ENCODE peak calls at places on chromosomes 5 and 9, in six cellular contexts. D is CD8-positive, alpha-beta T cell; F is adrenal gland; C is Karpas-422; X is cardiac fibroblast; E is thoracic aorta. Z is an unnamed sample.

GRCh38 chr5:169542811-169543210 is 40.8 kb upstream of the SPDL1 start:
- DNase-seq in D (no peak), F (no peak), C (no peak), X (no peak), E (no peak), Z (no peak)

GRCh38 chr9:81772144-81772543 is 82.8 kb upstream of the TLE1 start:
- DNase-seq in D (no peak), F (no peak), C (no peak), X (peak; percentile 13), E (no peak), Z (no peak)

GRCh38 chr5:134604908-134605307 is 27.7 kb downstream of the SAR1B start:
- DNase-seq in D (no peak), F (no peak), C (no peak), X (no peak), E (no peak), Z (peak; percentile 55)

GRCh38 chr5:151880304-151880703 is 44.3 kb downstream of the GLRA1 start:
- DNase-seq in D (no peak), F (no peak), C (no peak), X (no peak), E (no peak), Z (no peak)

GRCh38 chr9:120850315-120850714 is 7.6 kb upstream of the PSMD5 start:
- DNase-seq in D (no peak), F (no peak), C (no peak), X (no peak), E (no peak), Z (no peak)

GRCh38 chr9:126979461-126979860 is 64.9 kb downstream of the RALGPS1 start:
- DNase-seq in D (no peak), F (no peak), C (no peak), X (no peak), E (no peak), Z (no peak)

GRCh38 chr5:53201746-53202145 is 92.2 kb upstream of the MOCS2 start:
- DNase-seq in D (no peak), F (no peak), C (peak; percentile 72), X (no peak), E (no peak), Z (no peak)

GRCh38 chr9:106897223-106897622 is 34.3 kb downstream of the ZNF462 start:
- DNase-seq in D (no peak), F (no peak), C (no peak), X (peak; percentile 64), E (no peak), Z (no peak)

GRCh38 chr5:170681013-170681433 is 102.5 kb upstream of the GABRP start:
- DNase-seq in D (peak; percentile 8), F (peak; percentile 37), C (no peak), X (peak; percentile 35), E (no peak), Z (peak; percentile 69)

GRCh38 chr5:36300181-36300926 is 1.3 kb downstream of the RANBP3L start:
- DNase-seq in D (no peak), F (no peak), C (no peak), X (no peak), E (no peak), Z (no peak)
- H3K4me3 ChIP-seq in D (no peak overlapping the region), F (no peak overlapping the region), C (no peak overlapping the region), X (no peak overlapping the region), E (peak overlapping the region; percentile 65), Z (no peak overlapping the region)

GRCh38 chr5:125199968-125200841 is 453.8 kb upstream of the ZNF608 start:
- DNase-seq in D (no peak), F (no peak), C (no peak), X (no peak), E (no peak), Z (no peak)

GRCh38 chr5:125203039-125203438 is 456.6 kb upstream of the ZNF608 start:
- DNase-seq in D (no peak), F (no peak), C (no peak), X (no peak), E (no peak), Z (no peak)

GRCh38 chr5:125202353-125202752 is 455.9 kb upstream of the ZNF608 start:
- DNase-seq in D (no peak), F (no peak), C (no peak), X (no peak), E (no peak), Z (no peak)

GRCh38 chr5:125199373-125199772 is 452.9 kb upstream of the ZNF608 start:
- DNase-seq in D (no peak), F (no peak), C (no peak), X (no peak), E (no peak), Z (no peak)

DNA sequence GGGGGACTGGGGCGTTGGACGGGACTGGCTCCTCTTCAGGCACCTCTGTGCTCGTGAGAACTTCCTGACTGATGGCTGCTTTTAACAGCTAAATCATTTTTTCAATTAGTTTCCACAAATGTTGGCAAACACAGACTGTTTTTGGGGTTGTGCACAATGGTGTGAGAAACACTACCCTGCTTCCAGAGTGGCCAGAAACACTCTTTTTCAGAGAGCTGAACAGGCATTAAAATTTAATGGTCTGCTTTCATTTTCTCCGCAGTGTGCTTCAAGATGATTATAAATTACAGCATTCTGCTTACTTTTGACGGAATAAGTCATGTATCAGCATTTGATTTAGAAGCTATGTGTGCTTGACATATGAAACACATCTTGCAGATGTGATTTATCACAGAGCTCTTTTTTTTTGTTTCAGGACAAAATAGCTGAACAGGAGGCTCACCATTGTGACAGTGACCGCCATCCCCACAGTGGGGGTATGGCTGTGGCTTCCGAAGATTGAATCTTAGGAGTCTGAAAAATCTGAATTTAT is 454.5 kb upstream of the ZNF608 start:
- DNase-seq in D (no peak), F (no peak), C (no peak), X (no peak), E (no peak), Z (no peak)
- H3K4me3 ChIP-seq in D (no peak overlapping the region), F (no peak overlapping the region), C (no peak overlapping the region), X (peak overlapping the region; percentile 13), E (peak overlapping the region; percentile 49), Z (no peak overlapping the region)

GRCh38 chr5:173823274-173823644 is 64.9 kb upstream of the CPEB4 start:
- DNase-seq in D (no peak), F (no peak), C (no peak), X (no peak), E (no peak), Z (no peak)

GRCh38 chr5:173826921-173827350 is 61.2 kb upstream of the CPEB4 start:
- DNase-seq in D (no peak), F (no peak), C (no peak), X (no peak), E (no peak), Z (no peak)

GRCh38 chr5:173826179-173826920 is 61.8 kb upstream of the CPEB4 start:
- DNase-seq in D (no peak), F (no peak), C (no peak), X (no peak), E (no peak), Z (no peak)

GRCh38 chr5:173825215-173825865 is 62.8 kb upstream of the CPEB4 start:
- DNase-seq in D (no peak), F (no peak), C (no peak), X (peak; percentile 61), E (no peak), Z (no peak)

DNA sequence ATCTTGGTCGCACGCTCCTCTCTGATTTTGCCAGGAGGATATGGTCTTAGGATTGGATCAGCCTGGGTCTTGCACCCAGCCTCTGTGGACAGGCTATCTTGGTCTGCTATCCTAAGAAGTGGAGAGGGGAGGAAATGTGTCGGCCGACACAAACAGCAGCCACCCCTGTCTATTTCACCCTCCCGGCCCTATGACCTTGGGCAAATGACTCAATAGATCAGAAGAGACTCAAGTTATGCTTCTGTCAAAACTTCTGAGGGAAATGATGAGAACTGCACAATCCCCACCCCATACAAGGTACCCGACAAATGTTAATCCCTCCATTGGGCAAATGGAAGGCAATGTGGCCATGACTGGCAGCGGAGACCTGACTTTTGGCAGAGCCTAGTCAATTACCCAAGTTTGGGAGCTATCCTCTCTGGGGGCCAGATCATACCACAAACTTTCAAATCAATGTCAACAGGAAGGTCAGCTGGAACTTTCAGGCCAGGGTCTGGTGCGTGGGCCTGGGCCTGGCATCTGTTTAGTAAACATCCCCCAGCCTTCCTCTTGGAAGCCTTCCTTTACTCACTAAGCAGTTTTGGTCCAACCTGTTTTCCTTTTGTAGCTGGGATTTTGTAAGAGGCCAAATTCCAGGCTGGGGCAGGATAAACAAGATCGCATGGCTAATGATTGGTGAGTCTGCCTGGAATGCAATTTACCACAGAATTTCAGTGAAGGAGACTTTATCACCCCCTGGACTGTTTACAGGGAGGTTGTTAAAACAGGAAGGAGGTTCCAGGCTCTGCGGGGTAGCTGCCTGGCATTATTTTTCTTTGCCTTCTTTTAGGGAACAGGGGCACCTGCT is 64.2 kb upstream of the CPEB4 start:
- DNase-seq in D (no peak), F (no peak), C (no peak), X (peak; percentile 90), E (no peak), Z (no peak)
- H3K4me3 ChIP-seq in D (no peak overlapping the region), F (no peak overlapping the region), C (no peak overlapping the region), X (no peak overlapping the region), E (no peak overlapping the region), Z (no peak overlapping the region)

DNA sequence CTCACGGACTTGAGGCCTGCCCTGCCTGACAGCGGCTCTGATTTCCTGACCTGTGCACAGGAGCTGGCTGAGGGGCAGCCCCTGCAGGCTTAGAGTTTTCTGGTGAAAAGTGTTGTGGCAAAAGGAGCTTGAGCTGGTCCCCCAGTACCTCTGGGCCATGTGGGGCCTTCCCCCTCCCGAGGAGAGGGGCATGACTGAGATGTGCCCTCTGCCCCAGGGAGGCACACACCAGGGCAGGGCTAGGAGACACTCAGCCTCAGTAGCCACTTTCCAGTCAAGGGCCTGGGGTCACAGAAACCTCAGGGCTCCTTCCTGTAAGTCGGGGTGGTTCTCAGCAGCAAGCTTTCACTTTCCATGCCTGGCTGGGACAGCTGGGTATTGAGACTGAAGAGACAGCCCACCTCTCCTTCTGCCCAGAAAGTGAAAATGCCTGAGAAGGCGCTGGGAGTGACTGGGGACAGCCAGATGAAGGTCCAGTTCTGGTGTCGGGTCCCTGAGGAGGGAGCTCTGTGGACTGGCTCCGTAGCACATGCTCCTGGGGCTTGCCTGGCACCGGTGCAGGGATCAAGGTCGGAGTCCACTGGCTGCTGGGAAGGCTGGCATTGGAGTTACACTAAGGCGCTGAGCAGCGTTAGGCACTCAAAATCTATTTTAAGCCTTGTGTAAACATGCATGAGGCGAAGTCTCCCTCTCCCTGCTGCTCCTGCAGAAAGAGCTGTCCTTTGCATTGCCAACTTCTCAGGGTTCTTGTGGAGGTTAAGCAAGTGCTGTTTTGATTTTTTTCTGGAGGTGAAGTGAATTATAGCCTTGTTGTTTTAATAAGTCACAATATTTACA is 394.9 kb downstream of the GADD45G start:
- DNase-seq in D (peak; percentile 11), F (peak; percentile 79), C (no peak), X (peak; percentile 50), E (peak; percentile 41), Z (no peak)
- H3K4me3 ChIP-seq in D (peak overlapping the region; percentile 31), F (no peak overlapping the region), C (no peak overlapping the region), X (peak overlapping the region; percentile 9), E (peak overlapping the region; percentile 66), Z (peak overlapping the region; percentile 37)